ENCODE peak calls at places on chromosomes 16 and 17, in four cellular contexts. One of them, this sample, is unnamed.

GRCh38 chr16:57082664-57083063 is 9.7 kb upstream of the CPNE2 start:
- DNase-seq in mammary epithelial cell: no peak
- DNase-seq in K562: no peak
- DNase-seq in fibroblast of lung: no peak
- DNase-seq in this sample: no peak

GRCh38 chr16:66549284-66550131 is at the start of gene TK2:
- DNase-seq in fibroblast of lung: peak; percentile 79
- DNase-seq in K562: peak; percentile 69
- DNase-seq in mammary epithelial cell: peak; percentile 39
- DNase-seq in this sample: peak; percentile 30

GRCh38 chr17:45090711-45091110 is 29.6 kb downstream of the NMT1 start:
- DNase-seq in K562: no peak
- DNase-seq in mammary epithelial cell: no peak
- DNase-seq in fibroblast of lung: no peak
- DNase-seq in this sample: no peak

GRCh38 chr17:74870512-74870911 is 2.3 kb downstream of the FDXR start:
- DNase-seq in mammary epithelial cell: no peak
- DNase-seq in K562: peak; percentile 29
- DNase-seq in fibroblast of lung: peak; percentile 36
- DNase-seq in this sample: peak; percentile 37

GRCh38 chr16:71289732-71290062 is 495 bp upstream of the CMTR2 start:
- DNase-seq in K562: no peak
- DNase-seq in fibroblast of lung: no peak
- DNase-seq in mammary epithelial cell: no peak
- DNase-seq in this sample: no peak

GRCh38 chr17:39104046-39104445 is 47.4 kb downstream of the PLXDC1 start:
- DNase-seq in fibroblast of lung: peak; percentile 79
- DNase-seq in mammary epithelial cell: no peak
- DNase-seq in K562: peak; percentile 44
- DNase-seq in this sample: no peak

GRCh38 chr17:28985950-28986713 is 19.7 kb downstream of the SEZ6 start:
- DNase-seq in mammary epithelial cell: no peak
- DNase-seq in fibroblast of lung: no peak
- DNase-seq in K562: no peak
- DNase-seq in this sample: no peak

GRCh38 chr17:80657561-80657960 is 112.9 kb downstream of the RPTOR start:
- DNase-seq in mammary epithelial cell: no peak
- DNase-seq in K562: no peak
- DNase-seq in fibroblast of lung: no peak
- DNase-seq in this sample: no peak

GRCh38 chr17:19015428-19015827 is 10.9 kb upstream of the FAM83G start:
- DNase-seq in K562: no peak
- DNase-seq in mammary epithelial cell: no peak
- DNase-seq in fibroblast of lung: no peak
- DNase-seq in this sample: no peak

GRCh38 chr17:50258647-50259483 is 15.4 kb upstream of the TMEM92 start:
- DNase-seq in mammary epithelial cell: no peak
- DNase-seq in K562: no peak
- DNase-seq in fibroblast of lung: peak; percentile 39
- DNase-seq in this sample: no peak

GRCh38 chr16:87824016-87824990 is 45.0 kb downstream of the SLC7A5 start:
- DNase-seq in fibroblast of lung: no peak
- DNase-seq in mammary epithelial cell: no peak
- DNase-seq in K562: no peak
- DNase-seq in this sample: no peak

GRCh38 chr17:70517808-70518207 is 348.5 kb downstream of the KCNJ2 start:
- DNase-seq in fibroblast of lung: no peak
- DNase-seq in mammary epithelial cell: peak; percentile 2
- DNase-seq in K562: no peak
- DNase-seq in this sample: peak; percentile 58

GRCh38 chr17:49995055-49995738 is at the start of gene DLX3:
- DNase-seq in fibroblast of lung: peak; percentile 59
- DNase-seq in K562: no peak
- DNase-seq in mammary epithelial cell: peak; percentile 73
- DNase-seq in this sample: peak; percentile 91

GRCh38 chr16:51268237-51268636 is 117.2 kb upstream of the SALL1 start:
- DNase-seq in fibroblast of lung: no peak
- DNase-seq in K562: no peak
- DNase-seq in mammary epithelial cell: no peak
- DNase-seq in this sample: no peak

GRCh38 chr17:33049781-33050414 is 58.3 kb downstream of the SPACA3 start:
- DNase-seq in fibroblast of lung: peak; percentile 57
- DNase-seq in mammary epithelial cell: no peak
- DNase-seq in K562: peak; percentile 74
- DNase-seq in this sample: peak; percentile 56

GRCh38 chr17:73027130-73027741 is 65.3 kb downstream of the SLC39A11 start:
- DNase-seq in mammary epithelial cell: no peak
- DNase-seq in K562: no peak
- DNase-seq in fibroblast of lung: peak; percentile 45
- DNase-seq in this sample: no peak

GRCh38 chr16:30633526-30633925 is 17.2 kb upstream of the PRR14 start:
- DNase-seq in fibroblast of lung: no peak
- DNase-seq in mammary epithelial cell: no peak
- DNase-seq in K562: no peak
- DNase-seq in this sample: no peak
- H3K9ac ChIP-seq in fibroblast of lung: no peak overlapping the region
- H3K9ac ChIP-seq in mammary epithelial cell: peak overlapping the region; percentile 29
- H3K9ac ChIP-seq in K562: peak overlapping the region; percentile 94
- H3K9ac ChIP-seq in this sample: peak overlapping the region; percentile 61

DNA sequence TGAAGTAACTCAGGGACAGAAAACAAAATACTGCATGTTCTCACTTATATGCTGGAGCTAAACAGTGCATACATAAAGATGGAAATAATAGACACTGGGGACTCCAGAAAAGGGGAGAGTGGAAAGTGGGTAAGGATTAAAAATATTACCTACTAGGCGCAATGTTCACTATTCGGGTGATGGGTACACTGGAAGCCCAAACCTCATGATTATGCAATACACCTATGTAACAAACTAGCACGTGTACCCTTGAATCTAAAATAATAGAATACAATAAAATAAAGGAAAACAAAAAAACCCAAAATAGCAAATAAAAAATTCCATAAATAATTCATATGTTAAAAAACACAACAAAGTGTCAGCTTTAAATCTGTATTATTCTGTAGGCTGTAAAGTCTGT is 56.9 kb downstream of the MAP2K6 start:
- DNase-seq in mammary epithelial cell: no peak
- DNase-seq in K562: no peak
- DNase-seq in fibroblast of lung: no peak
- DNase-seq in this sample: no peak
- H2AFZ ChIP-seq in mammary epithelial cell: no peak overlapping the region
- H2AFZ ChIP-seq in K562: no peak overlapping the region
- H2AFZ ChIP-seq in fibroblast of lung: no peak overlapping the region
- H2AFZ ChIP-seq in this sample: no peak overlapping the region

DNA sequence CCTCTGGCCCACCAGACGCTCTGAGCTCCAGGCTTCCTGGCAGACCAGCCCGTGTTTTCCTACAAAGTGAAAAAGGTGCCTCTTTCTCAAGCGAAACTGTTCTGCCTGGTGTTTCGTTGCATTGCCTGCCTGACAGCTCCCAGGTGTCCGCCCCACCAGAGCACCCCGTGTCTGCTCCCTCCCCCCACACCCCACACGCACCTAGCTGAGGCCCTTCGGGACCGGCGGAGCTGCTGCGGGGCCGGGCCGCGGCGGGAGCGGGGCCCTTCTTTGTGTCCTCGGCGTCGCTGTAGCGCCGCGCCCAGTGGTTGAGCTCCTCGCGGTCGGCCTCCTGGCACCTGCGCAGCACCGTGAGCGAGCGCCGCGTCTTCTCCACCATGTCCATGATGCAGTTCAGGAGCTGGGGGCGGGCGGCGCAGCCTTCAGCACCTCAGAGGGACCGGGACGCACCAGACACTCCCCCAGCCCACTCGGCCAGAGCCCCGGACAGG is 14.7 kb upstream of the PABPN1L start:
- DNase-seq in mammary epithelial cell: peak; percentile 19
- DNase-seq in fibroblast of lung: no peak
- DNase-seq in K562: no peak
- DNase-seq in this sample: no peak
- TF ChIP-seq EZH2 in mammary epithelial cell: no peak
- TF ChIP-seq EZH2 in fibroblast of lung: no peak
- TF ChIP-seq EZH2 in K562: no peak
- TF ChIP-seq EZH2 in this sample: no peak

GRCh38 chr17:82237083-82237745 is 8.4 kb downstream of the SLC16A3 start:
- DNase-seq in K562: no peak
- DNase-seq in mammary epithelial cell: no peak
- DNase-seq in fibroblast of lung: no peak
- DNase-seq in this sample: no peak

GRCh38 chr17:82235775-82236141 is 6.9 kb downstream of the SLC16A3 start:
- DNase-seq in mammary epithelial cell: peak; percentile 61
- DNase-seq in K562: peak; percentile 51
- DNase-seq in fibroblast of lung: peak; percentile 31
- DNase-seq in this sample: no peak

GRCh38 chr17:82235056-82235774 is 6.4 kb downstream of the SLC16A3 start:
- DNase-seq in fibroblast of lung: no peak
- DNase-seq in K562: no peak
- DNase-seq in mammary epithelial cell: no peak
- DNase-seq in this sample: no peak

GRCh38 chr17:82237746-82238561 is 9.1 kb downstream of the SLC16A3 start:
- DNase-seq in mammary epithelial cell: no peak
- DNase-seq in K562: no peak
- DNase-seq in fibroblast of lung: no peak
- DNase-seq in this sample: no peak

DNA sequence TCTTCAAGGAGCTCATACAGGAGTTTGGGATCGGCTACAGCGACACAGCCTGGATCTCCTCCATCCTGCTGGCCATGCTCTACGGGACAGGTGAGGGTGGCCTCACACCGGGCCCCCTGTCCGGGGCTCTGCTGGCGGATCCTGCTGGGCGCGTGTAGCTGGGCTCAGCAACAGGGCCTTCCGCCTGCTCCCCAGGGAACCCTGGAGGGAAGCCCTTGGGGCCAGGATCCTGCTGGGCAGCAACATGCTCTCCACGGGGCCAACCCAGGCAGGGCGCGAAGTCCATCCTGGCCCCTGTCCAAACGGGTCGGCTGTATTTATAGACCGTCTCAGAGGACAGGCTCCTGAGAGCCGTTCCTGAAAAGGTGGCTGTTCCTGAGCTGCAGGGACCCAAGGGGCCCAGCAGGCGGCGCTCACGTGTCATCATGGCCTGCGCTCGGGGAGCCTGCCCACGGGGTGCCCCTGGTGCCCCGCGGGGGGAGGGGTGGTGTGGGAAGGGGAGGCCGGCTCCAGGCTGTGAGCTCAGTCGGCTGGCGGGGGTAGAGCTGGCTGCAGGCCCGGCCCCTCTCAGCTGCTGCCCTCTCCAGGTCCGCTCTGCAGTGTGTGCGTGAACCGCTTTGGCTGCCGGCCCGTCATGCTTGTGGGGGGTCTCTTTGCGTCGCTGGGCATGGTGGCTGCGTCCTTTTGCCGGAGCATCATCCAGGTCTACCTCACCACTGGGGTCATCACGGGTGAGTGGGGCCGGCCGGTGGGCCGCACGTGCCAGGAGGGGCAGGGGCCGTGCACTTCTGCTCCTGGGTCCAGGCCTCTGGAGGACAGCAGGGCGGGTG is 7.5 kb downstream of the SLC16A3 start:
- DNase-seq in K562: peak; percentile 87
- DNase-seq in fibroblast of lung: peak; percentile 64
- DNase-seq in mammary epithelial cell: peak; percentile 37
- DNase-seq in this sample: peak; percentile 63
- H3K9ac ChIP-seq in K562: peak overlapping the region; percentile 66
- H3K9ac ChIP-seq in fibroblast of lung: no peak overlapping the region
- H3K9ac ChIP-seq in mammary epithelial cell: no peak overlapping the region
- H3K9ac ChIP-seq in this sample: no peak overlapping the region

GRCh38 chr16:85085721-85086120 is 26.6 kb downstream of the CIBAR2 start:
- DNase-seq in mammary epithelial cell: no peak
- DNase-seq in K562: no peak
- DNase-seq in fibroblast of lung: no peak
- DNase-seq in this sample: no peak
- H2AFZ ChIP-seq in mammary epithelial cell: no peak overlapping the region
- H2AFZ ChIP-seq in K562: no peak overlapping the region
- H2AFZ ChIP-seq in fibroblast of lung: no peak overlapping the region
- H2AFZ ChIP-seq in this sample: no peak overlapping the region

DNA sequence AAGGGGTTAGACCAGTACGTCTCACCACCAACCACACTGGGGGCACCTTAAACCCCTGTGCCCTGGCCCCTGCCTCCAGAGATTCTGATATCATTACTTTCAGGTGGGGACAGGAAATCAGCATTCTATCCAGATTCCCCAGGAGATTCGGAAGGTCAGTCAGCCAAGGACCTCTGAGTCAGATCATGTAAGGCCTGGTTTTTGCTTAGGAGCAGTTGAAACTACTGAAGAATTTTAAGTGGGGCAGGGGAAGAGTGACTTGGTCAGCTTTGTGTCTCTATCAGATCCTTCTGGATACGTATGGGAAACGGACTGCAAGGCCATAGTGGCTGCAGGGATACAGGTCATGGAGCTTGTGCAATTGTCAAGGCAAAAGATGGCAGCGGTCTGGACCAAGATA is 9.0 kb downstream of the EMP2 start:
- DNase-seq in mammary epithelial cell: no peak
- DNase-seq in fibroblast of lung: no peak
- DNase-seq in K562: no peak
- DNase-seq in this sample: no peak
- TF ChIP-seq EZH2 in mammary epithelial cell: no peak
- TF ChIP-seq EZH2 in fibroblast of lung: no peak
- TF ChIP-seq EZH2 in K562: no peak
- TF ChIP-seq EZH2 in this sample: no peak